ENCODE peak calls at places on chromosome 6, in ten cellular contexts. H, T, L, G, P, W, J, C, K and Y are unnamed samples. For H3K4me1, the result is how much of the 10 kb centered on the place peaks cover.

GRCh38 chr6:48426636-48427035 is 315.6 kb upstream of the PTCHD4 start:
- DNase-seq in T (no peak), W (no peak), K (no peak), G (no peak), H (no peak), L (no peak), C (no peak), P (no peak), J (no peak), Y (no peak)

GRCh38 chr6:168956884-168957730 is 296.5 kb downstream of the THBS2 start:
- DNase-seq in K (peak), C (peak), P (peak), W (peak), J (peak), T (peak), H (peak), L (peak), G (peak), Y (peak)

GRCh38 chr6:2917065-2917464 is 14.0 kb upstream of the SERPINB9 start:
- DNase-seq in G (no peak), C (no peak), H (no peak), P (no peak), W (no peak), J (no peak), K (no peak), L (no peak), T (peak), Y (no peak)

GRCh38 chr6:126539022-126539421 is 199.1 kb downstream of the CENPW start:
- DNase-seq in T (no peak), H (peak), C (no peak), W (no peak), P (no peak), J (peak), L (no peak), K (no peak), G (no peak), Y (no peak)

GRCh38 chr6:28807682-28808280 is 116.0 kb downstream of the TRIM27 start:
- DNase-seq in G (no peak), H (peak), C (no peak), J (peak), P (no peak), L (no peak), W (peak), K (no peak), T (no peak), Y (peak)

GRCh38 chr6:63023726-63024125 is 187.5 kb upstream of the FKBP1C start:
- DNase-seq in K (no peak), L (no peak), H (no peak), C (no peak), W (no peak), G (no peak), T (no peak), J (no peak), P (no peak), Y (no peak)

GRCh38 chr6:78487401-78487800 is 379.9 kb upstream of the IRAK1BP1 start:
- DNase-seq in T (no peak), H (no peak), J (no peak), G (no peak), C (no peak), L (no peak), W (no peak), P (no peak), K (no peak), Y (no peak)

GRCh38 chr6:97440590-97441176 is 157.7 kb upstream of the MMS22L start:
- DNase-seq in L (no peak), T (no peak), W (peak), K (no peak), G (no peak), H (no peak), J (peak), C (no peak), P (no peak), Y (peak)

GRCh38 chr6:117491916-117492315 is 9.4 kb downstream of the DCBLD1 start:
- DNase-seq in G (no peak), C (no peak), H (no peak), P (no peak), T (no peak), J (no peak), W (no peak), L (no peak), K (no peak), Y (no peak)

DNA sequence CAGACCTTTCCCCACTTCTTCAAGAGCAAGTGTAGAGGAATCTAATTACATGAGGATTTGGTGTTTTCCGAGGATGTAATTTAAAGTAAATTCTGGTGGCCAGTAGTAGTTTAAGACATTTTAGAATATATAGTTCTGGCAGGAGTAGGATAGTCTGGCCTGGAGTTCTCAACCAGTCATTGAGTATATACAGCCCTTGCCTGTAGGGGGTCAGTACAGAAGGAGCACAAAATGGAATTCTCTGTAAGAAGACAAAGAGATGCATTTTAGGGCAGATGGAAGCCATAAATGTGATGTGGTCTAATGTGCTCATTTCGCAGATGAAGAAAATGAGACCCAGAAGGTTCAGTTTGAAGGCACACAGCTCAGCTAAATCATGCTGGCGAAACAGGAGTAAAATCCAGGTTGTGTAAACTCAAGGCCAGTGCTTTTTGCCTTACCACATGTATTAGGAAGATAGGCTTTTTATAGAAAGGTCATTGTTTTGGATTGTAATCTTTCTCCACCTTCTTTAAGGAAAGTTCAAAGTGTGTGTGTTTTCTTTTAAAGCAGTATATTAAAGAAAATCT is 29.6 kb downstream of the QKI start:
- DNase-seq in T (no peak), G (no peak), H (no peak), K (no peak), L (no peak), C (no peak), W (no peak), P (no peak), J (no peak), Y (no peak)
- H3K4me1 ChIP-seq in T (under half), G (under half), H (under half), K (under half), L (half or more), C (under half), W (under half), P (under half), J (under half), Y (under half)

DNA sequence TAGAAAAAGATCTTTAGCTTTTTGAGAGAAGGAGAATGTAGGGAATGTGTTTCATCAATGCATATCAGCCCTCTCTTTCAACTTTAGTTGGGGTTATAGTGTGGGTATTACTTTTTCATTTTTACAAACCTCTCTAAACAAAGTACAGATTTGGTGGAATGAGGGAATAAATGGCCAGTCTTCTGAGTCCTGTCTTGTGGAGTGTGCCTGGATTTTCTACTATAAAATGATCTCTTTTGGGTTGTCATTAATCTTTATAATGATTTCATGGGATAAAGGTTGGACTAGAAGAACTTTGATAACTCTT is 209.3 kb downstream of the RNF144B start:
- DNase-seq in L (no peak), T (no peak), H (no peak), J (no peak), K (no peak), W (no peak), G (no peak), C (no peak), P (no peak), Y (no peak)
- TF ChIP-seq CTCF in L (peak), T (peak), H (peak), J (no peak), K (no peak), W (no peak), G (no peak), C (no peak), P (no peak), Y (no peak)

GRCh38 chr6:99614430-99615161 is 8.0 kb downstream of the PRDM13 start:
- DNase-seq in T (no peak), H (no peak), L (no peak), J (peak), K (no peak), P (no peak), C (no peak), W (peak), G (no peak), Y (no peak)

GRCh38 chr6:99613705-99614429 is 7.2 kb downstream of the PRDM13 start:
- DNase-seq in T (no peak), P (no peak), K (no peak), J (peak), W (peak), L (no peak), C (peak), H (no peak), G (no peak), Y (no peak)

GRCh38 chr6:99617131-99617530 is 10.5 kb downstream of the PRDM13 start:
- DNase-seq in P (no peak), L (no peak), J (no peak), K (no peak), T (no peak), G (no peak), C (no peak), W (no peak), H (no peak), Y (no peak)

GRCh38 chr6:99618649-99619408 is 12.2 kb downstream of the PRDM13 start:
- DNase-seq in L (no peak), H (no peak), C (no peak), J (no peak), W (no peak), P (no peak), G (no peak), T (no peak), K (no peak), Y (no peak)

DNA sequence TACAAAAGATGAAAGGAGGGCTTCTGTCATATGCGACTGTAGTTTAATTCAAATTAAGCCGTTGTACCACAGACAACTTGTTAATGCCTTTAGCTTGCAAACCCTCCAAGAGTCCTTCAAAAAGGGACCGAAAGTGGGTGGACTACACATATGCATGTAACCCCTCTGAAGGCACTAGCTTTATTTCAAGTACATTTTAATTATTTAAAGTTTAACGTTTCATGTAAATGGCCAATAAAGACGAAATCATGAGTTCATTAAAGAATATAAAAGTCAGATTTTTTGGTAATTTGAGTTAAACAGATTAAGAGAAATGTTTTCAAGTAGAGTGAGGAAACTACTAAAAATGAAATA is 12.8 kb downstream of the PRDM13 start:
- DNase-seq in T (no peak), L (no peak), H (no peak), W (no peak), K (no peak), C (no peak), G (no peak), P (no peak), J (no peak), Y (no peak)
- H3K4me3 ChIP-seq in T (no peak), L (peak), H (no peak), W (no peak), K (no peak), C (no peak), G (no peak), P (no peak), J (no peak), Y (no peak)

GRCh38 chr6:12578097-12578496 is 138.5 kb upstream of the PHACTR1 start:
- DNase-seq in L (no peak), J (no peak), T (no peak), W (no peak), C (no peak), K (no peak), P (no peak), H (no peak), G (no peak), Y (no peak)

GRCh38 chr6:12577124-12577845 is 139.3 kb upstream of the PHACTR1 start:
- DNase-seq in C (no peak), J (no peak), P (no peak), T (no peak), L (no peak), H (no peak), W (peak), K (no peak), G (no peak), Y (no peak)

GRCh38 chr6:12572884-12573824 is 143.4 kb upstream of the PHACTR1 start:
- DNase-seq in H (peak), J (peak), T (no peak), L (no peak), C (no peak), P (no peak), W (peak), K (no peak), G (no peak), Y (no peak)

GRCh38 chr6:12578751-12579150 is 137.8 kb upstream of the PHACTR1 start:
- DNase-seq in T (no peak), L (no peak), P (no peak), H (no peak), C (no peak), G (no peak), K (no peak), J (peak), W (no peak), Y (no peak)

DNA sequence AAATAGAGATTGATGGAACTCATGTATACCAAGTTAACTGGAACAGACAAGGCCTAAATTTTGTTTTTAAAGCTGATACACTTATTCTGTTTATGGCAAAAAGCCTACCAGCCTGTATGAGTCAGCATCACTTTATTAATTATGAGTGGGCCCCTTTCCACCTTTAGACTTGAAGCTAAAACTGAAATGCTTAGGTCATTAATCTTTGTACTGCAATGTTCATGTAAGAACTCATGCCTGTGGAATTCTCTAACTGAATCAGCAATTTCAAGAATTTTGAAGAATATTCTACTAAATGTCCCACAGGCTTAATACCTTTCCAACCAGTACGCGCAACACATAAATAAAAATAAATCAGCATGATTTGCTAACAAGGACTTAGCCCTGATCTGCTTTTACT is 140.2 kb upstream of the PHACTR1 start:
- DNase-seq in H (no peak), W (peak), C (no peak), L (no peak), G (no peak), T (no peak), J (no peak), P (no peak), K (no peak), Y (no peak)
- H3K4me1 ChIP-seq in H (under half), W (under half), C (under half), L (under half), G (under half), T (under half), J (half or more), P (under half), K (under half), Y (under half)